ENCODE peak calls at places on chromosomes 6 and 20, in seven cellular contexts. Y is transverse colon, K is Peyer's patch, Q is HCT116, X is prostate gland, H is heart left ventricle, F is breast epithelium. M is an unnamed sample.

GRCh38 chr6:110255356-110255755 is 75.1 kb downstream of the CDC40 start:
- DNase-seq in Y (no peak), K (no peak), Q (no peak), X (no peak), H (no peak), F (no peak), M (peak; percentile 20)

GRCh38 chr20:19913927-19914614 is 103.1 kb upstream of the NAA20 start:
- DNase-seq in Y (no peak), K (no peak), Q (no peak), X (no peak), H (no peak), F (no peak), M (no peak)

GRCh38 chr6:154653853-154654252 is 79.4 kb upstream of the SCAF8 start:
- DNase-seq in Y (no peak), K (no peak), Q (no peak), X (no peak), H (no peak), F (no peak), M (peak; percentile 29)

GRCh38 chr6:169205176-169206160 is 48.2 kb downstream of the THBS2 start:
- DNase-seq in Y (no peak), K (no peak), Q (no peak), X (no peak), H (peak; percentile 38), F (no peak), M (no peak)

GRCh38 chr20:46636981-46637860 is 14.0 kb downstream of the SLC13A3 start:
- DNase-seq in Y (no peak), K (no peak), Q (no peak), X (no peak), H (no peak), F (no peak), M (no peak)

GRCh38 chr20:10536531-10536930 is 101.4 kb downstream of the SLX4IP start:
- DNase-seq in Y (no peak), K (no peak), Q (no peak), X (peak; percentile 79), H (no peak), F (peak; percentile 54), M (peak; percentile 15)

GRCh38 chr6:159692303-159693127 is 526 bp downstream of the SOD2 start:
- DNase-seq in Y (peak; percentile 71), K (peak; percentile 83), Q (no peak), X (peak; percentile 54), H (peak; percentile 63), F (peak; percentile 42), M (peak; percentile 51)

GRCh38 chr6:136069119-136069518 is 181.0 kb downstream of the MTFR2 start:
- DNase-seq in Y (no peak), K (no peak), Q (no peak), X (no peak), H (no peak), F (no peak), M (no peak)

GRCh38 chr6:24426729-24427446 is 24.2 kb downstream of the MRS2 start:
- DNase-seq in Y (no peak), K (no peak), Q (no peak), X (no peak), H (no peak), F (no peak), M (no peak)

GRCh38 chr6:3742426-3743344 is 8.8 kb downstream of the PXDC1 start:
- DNase-seq in Y (peak; percentile 91), K (peak; percentile 95), Q (peak; percentile 48), X (peak; percentile 86), H (peak; percentile 87), F (peak; percentile 85), M (peak; percentile 81)

GRCh38 chr6:14856177-14856576 is 389.7 kb upstream of the JARID2 start:
- DNase-seq in Y (no peak), K (no peak), Q (no peak), X (no peak), H (peak; percentile 51), F (no peak), M (no peak)

GRCh38 chr6:85641522-85641915 is 1.2 kb downstream of the SYNCRIP start:
- DNase-seq in Y (no peak), K (no peak), Q (no peak), X (no peak), H (no peak), F (no peak), M (peak; percentile 22)

GRCh38 chr20:57614490-57615471 is 5.4 kb downstream of the ZBP1 start:
- DNase-seq in Y (no peak), K (no peak), Q (no peak), X (no peak), H (peak; percentile 6), F (peak; percentile 10), M (no peak)

GRCh38 chr20:8860011-8860495 is 208.8 kb upstream of the PLCB4 start:
- DNase-seq in Y (no peak), K (no peak), Q (no peak), X (no peak), H (no peak), F (no peak), M (no peak)

GRCh38 chr6:113684382-113684901 is 172.7 kb upstream of the MARCKS start:
- DNase-seq in Y (no peak), K (no peak), Q (no peak), X (no peak), H (no peak), F (peak; percentile 46), M (no peak)

GRCh38 chr6:33949877-33950831 is 146.4 kb upstream of the MLN start:
- DNase-seq in Y (peak; percentile 40), K (peak; percentile 50), Q (no peak), X (no peak), H (no peak), F (no peak), M (no peak)

GRCh38 chr6:2546941-2547716 is 203.6 kb downstream of the MYLK4 start:
- DNase-seq in Y (no peak), K (no peak), Q (no peak), X (no peak), H (no peak), F (no peak), M (no peak)

GRCh38 chr6:37473364-37474095 is 26.2 kb downstream of the CCDC167 start:
- DNase-seq in Y (no peak), K (no peak), Q (no peak), X (peak; percentile 87), H (peak; percentile 90), F (peak; percentile 91), M (no peak)

GRCh38 chr6:169034523-169035167 is 219.0 kb downstream of the THBS2 start:
- DNase-seq in Y (no peak), K (no peak), Q (no peak), X (no peak), H (no peak), F (no peak), M (no peak)

GRCh38 chr6:105994522-105995402 is 91.4 kb upstream of the PRDM1 start:
- DNase-seq in Y (peak; percentile 63), K (peak; percentile 79), Q (peak; percentile 31), X (peak; percentile 33), H (peak; percentile 68), F (peak; percentile 49), M (peak; percentile 38)

GRCh38 chr6:11212625-11213024 is 19.8 kb downstream of the NEDD9 start:
- DNase-seq in Y (no peak), K (no peak), Q (no peak), X (no peak), H (peak; percentile 50), F (peak; percentile 34), M (peak; percentile 55)

GRCh38 chr20:53599378-53599777 is 5.7 kb upstream of the ZNF217 start:
- DNase-seq in Y (no peak), K (peak; percentile 33), Q (no peak), X (no peak), H (no peak), F (no peak), M (no peak)

GRCh38 chr6:155417454-155417853 is 38.2 kb downstream of the NOX3 start:
- DNase-seq in Y (no peak), K (no peak), Q (no peak), X (no peak), H (no peak), F (no peak), M (no peak)

GRCh38 chr6:328184-328670 is 35.9 kb downstream of the DUSP22 start:
- DNase-seq in Y (peak; percentile 79), K (peak; percentile 76), Q (no peak), X (no peak), H (peak; percentile 69), F (peak; percentile 41), M (peak; percentile 76)

GRCh38 chr20:25512709-25513108 is 72.6 kb downstream of the NINL start:
- DNase-seq in Y (no peak), K (no peak), Q (no peak), X (no peak), H (no peak), F (no peak), M (no peak)
- H3K36me3 ChIP-seq in Y (no peaks in the 10 kb centered on the region), K (peaks cover 50% of the 10 kb centered on the region), Q (no peaks in the 10 kb centered on the region), X (peaks cover 5% of the 10 kb centered on the region), H (peaks cover 45% of the 10 kb centered on the region), F (peaks cover 6% of the 10 kb centered on the region), M (no peaks in the 10 kb centered on the region)

GRCh38 chr20:49571553-49571835 is 3.6 kb upstream of the PTGIS start:
- DNase-seq in Y (no peak), K (peak; percentile 10), Q (no peak), X (no peak), H (no peak), F (no peak), M (no peak)

GRCh38 chr20:49575551-49576060 is 7.7 kb upstream of the PTGIS start:
- DNase-seq in Y (no peak), K (no peak), Q (no peak), X (no peak), H (peak; percentile 61), F (no peak), M (no peak)

GRCh38 chr20:49572857-49573256 is 4.9 kb upstream of the PTGIS start:
- DNase-seq in Y (no peak), K (no peak), Q (no peak), X (no peak), H (no peak), F (no peak), M (no peak)

GRCh38 chr20:49570828-49571552 is 3.1 kb upstream of the PTGIS start:
- DNase-seq in Y (no peak), K (peak; percentile 7), Q (no peak), X (no peak), H (no peak), F (no peak), M (peak; percentile 27)

DNA sequence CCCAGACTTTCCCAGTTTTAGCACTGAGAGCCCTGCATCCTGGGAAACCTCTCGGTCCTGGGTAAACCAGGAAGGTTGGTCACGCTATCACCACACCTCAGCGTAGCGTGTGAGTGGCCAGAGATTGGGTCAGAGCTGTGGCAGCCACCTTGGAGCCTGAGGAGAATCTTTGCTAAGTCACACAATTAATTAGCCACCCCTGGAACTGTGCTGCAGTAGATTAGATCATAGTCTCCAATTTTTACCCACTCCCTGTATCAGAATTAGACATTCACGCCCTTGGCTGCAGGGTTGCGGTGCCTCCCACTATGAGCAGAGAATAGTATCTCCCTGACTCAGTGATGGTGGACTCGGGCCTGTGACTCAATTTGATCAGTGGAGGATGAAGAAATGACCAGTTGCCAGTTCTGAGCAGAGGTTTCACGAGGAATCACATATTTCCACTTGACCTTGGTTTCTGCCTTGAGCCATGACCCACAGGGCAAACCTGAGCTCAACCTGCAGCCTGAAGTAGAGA is 6.0 kb upstream of the PTGIS start:
- DNase-seq in Y (no peak), K (no peak), Q (no peak), X (no peak), H (no peak), F (no peak), M (no peak)
- H3K27ac ChIP-seq in Y (no peak overlapping the region), K (no peak overlapping the region), Q (no peak overlapping the region), X (no peak overlapping the region), H (no peak overlapping the region), F (no peak overlapping the region), M (no peak overlapping the region)

GRCh38 chr20:37457928-37458327 is 63.1 kb upstream of the NNAT start:
- DNase-seq in Y (no peak), K (no peak), Q (no peak), X (no peak), H (no peak), F (no peak), M (no peak)
- TF ChIP-seq POLR2A in Y (no peak), K (no peak), Q (no peak), X (no peak), H (no peak), F (no peak), M (no peak)

GRCh38 chr20:62197801-62198200 is 15.0 kb downstream of the MTG2 start:
- DNase-seq in Y (no peak), K (no peak), Q (no peak), X (no peak), H (peak; percentile 12), F (no peak), M (no peak)
- H3K36me3 ChIP-seq in Y (no peaks in the 10 kb centered on the region), K (peaks cover 84% of the 10 kb centered on the region), Q (peaks cover 29% of the 10 kb centered on the region), X (peaks cover 22% of the 10 kb centered on the region), H (peaks cover 94% of the 10 kb centered on the region), F (peaks cover 6% of the 10 kb centered on the region), M (no peaks in the 10 kb centered on the region)